ENCODE peak calls at places on chromosomes 3 and 15, in five cellular contexts. R, L, G, K and J are unnamed samples.

GRCh38 chr3:186321746-186322145 is 40.3 kb downstream of the DGKG start:
- DNase-seq in R (no peak), L (no peak), G (no peak), K (no peak), J (no peak)

GRCh38 chr3:69791111-69791510 is 51.8 kb downstream of the MITF start:
- DNase-seq in R (peak), L (no peak), G (peak), K (peak), J (peak)

GRCh38 chr15:85941186-85941855 is 138.3 kb upstream of the AGBL1 start:
- DNase-seq in R (no peak), L (no peak), G (no peak), K (no peak), J (peak)

GRCh38 chr15:83837946-83838571 is 184.1 kb downstream of the ADAMTSL3 start:
- DNase-seq in R (peak), L (peak), G (peak), K (no peak), J (peak)

GRCh38 chr3:59772416-59773408 is 722.9 kb upstream of the CFAP20DC start:
- DNase-seq in R (no peak), L (no peak), G (peak), K (no peak), J (no peak)

GRCh38 chr3:2851835-2852234 is 258.3 kb downstream of the IL5RA start:
- DNase-seq in R (no peak), L (no peak), G (no peak), K (no peak), J (no peak)

GRCh38 chr3:57354768-57355167 is 62.3 kb upstream of the ASB14 start:
- DNase-seq in R (no peak), L (no peak), G (no peak), K (no peak), J (no peak)

GRCh38 chr15:92521624-92522008 is 127.9 kb downstream of the ST8SIA2 start:
- DNase-seq in R (peak), L (peak), G (peak), K (peak), J (peak)

GRCh38 chr15:43190178-43190577 is 5.0 kb downstream of the CCNDBP1 start:
- DNase-seq in R (no peak), L (no peak), G (no peak), K (no peak), J (no peak)

GRCh38 chr3:55621026-55621422 is 133.9 kb upstream of the WNT5A start:
- DNase-seq in R (no peak), L (no peak), G (no peak), K (no peak), J (no peak)

GRCh38 chr3:140442621-140443020 is 235.2 kb upstream of the TRIM42 start:
- DNase-seq in R (no peak), L (no peak), G (no peak), K (no peak), J (no peak)

GRCh38 chr3:38567498-38567897 is 71.4 kb downstream of the EXOG start:
- DNase-seq in R (no peak), L (no peak), G (no peak), K (no peak), J (no peak)

GRCh38 chr3:6860911-6861330 is at the start of gene GRM7:
- DNase-seq in R (no peak), L (peak), G (peak), K (no peak), J (no peak)

GRCh38 chr3:94187697-94188096 is 124.8 kb downstream of the NSUN3 start:
- DNase-seq in R (no peak), L (no peak), G (no peak), K (no peak), J (no peak)

GRCh38 chr3:143970773-143971366 is 753 bp upstream of the DIPK2A start:
- DNase-seq in R (peak), L (peak), G (peak), K (peak), J (peak)

GRCh38 chr3:13282986-13283876 is 136.9 kb downstream of the NUP210 start:
- DNase-seq in R (no peak), L (peak), G (peak), K (no peak), J (no peak)

GRCh38 chr3:82030932-82031331 is 269.5 kb upstream of the GBE1 start:
- DNase-seq in R (no peak), L (no peak), G (no peak), K (no peak), J (no peak)

GRCh38 chr3:133930341-133930933 is 34.8 kb upstream of the RAB6B start:
- DNase-seq in R (peak), L (peak), G (peak), K (peak), J (peak)

GRCh38 chr3:62876064-62876463 is 848 bp upstream of the CADPS start:
- DNase-seq in R (peak), L (peak), G (peak), K (no peak), J (peak)

GRCh38 chr15:59685737-59686297 is 3.3 kb downstream of the BNIP2 start:
- DNase-seq in R (peak), L (no peak), G (no peak), K (peak), J (no peak)

GRCh38 chr15:42152196-42152920 is 4.1 kb downstream of the PLA2G4F start:
- DNase-seq in R (no peak), L (no peak), G (no peak), K (no peak), J (no peak)

GRCh38 chr3:56251343-56251945 is 216.8 kb downstream of the ERC2 start:
- DNase-seq in R (peak), L (peak), G (peak), K (peak), J (peak)

GRCh38 chr3:49593046-49593445 is 38.8 kb downstream of the BSN start:
- DNase-seq in R (no peak), L (no peak), G (no peak), K (peak), J (no peak)

GRCh38 chr3:110811050-110811449 is 260.6 kb upstream of the NECTIN3 start:
- DNase-seq in R (no peak), L (no peak), G (no peak), K (peak), J (no peak)

GRCh38 chr15:49652922-49653321 is 32.1 kb downstream of the DTWD1 start:
- DNase-seq in R (no peak), L (no peak), G (no peak), K (no peak), J (no peak)

GRCh38 chr15:34783986-34784385 is 11.4 kb downstream of the ACTC1 start:
- DNase-seq in R (no peak), L (no peak), G (no peak), K (no peak), J (no peak)